ENCODE peak calls at places on chromosomes 11 and 22, in four cellular contexts. I, Q, Z and J are unnamed samples.

GRCh38 chr11:19821412-19821875 is 108.8 kb downstream of the NAV2 start:
- DNase-seq in Z (no peak), I (no peak), Q (no peak), J (no peak)

GRCh38 chr11:85170184-85170583 is 457.0 kb downstream of the DLG2 start:
- DNase-seq in Q (no peak), Z (no peak), I (peak), J (no peak)

GRCh38 chr11:38646382-38646781 is 2048.3 kb upstream of the RAG2 start:
- DNase-seq in Q (no peak), I (no peak), Z (no peak), J (no peak)

GRCh38 chr11:48002565-48002964 is 22.2 kb downstream of the PTPRJ start:
- DNase-seq in I (no peak), Q (no peak), Z (no peak), J (no peak)

GRCh38 chr11:102194257-102194656 is 84.0 kb downstream of the YAP1 start:
- DNase-seq in Q (no peak), Z (no peak), I (no peak), J (no peak)

GRCh38 chr11:113090716-113091577 is 129.7 kb downstream of the NCAM1 start:
- DNase-seq in Q (no peak), Z (no peak), I (no peak), J (no peak)

GRCh38 chr11:17543041-17543440 is 1.2 kb downstream of the USH1C start:
- DNase-seq in I (no peak), Q (no peak), Z (no peak), J (no peak)

GRCh38 chr22:37999640-38000272 is 15.4 kb upstream of the SOX10 start:
- DNase-seq in Q (peak), I (peak), Z (no peak), J (no peak)

GRCh38 chr11:11979487-11980117 is 28.8 kb downstream of the DKK3 start:
- DNase-seq in Z (no peak), I (no peak), Q (peak), J (no peak)

GRCh38 chr22:49021097-49021925 is 806.4 kb downstream of the BRD1 start:
- DNase-seq in Z (no peak), I (no peak), Q (no peak), J (no peak)

GRCh38 chr11:3735827-3736226 is 61.5 kb downstream of the NUP98 start:
- DNase-seq in Z (no peak), Q (peak), I (no peak), J (no peak)

GRCh38 chr11:6682591-6682935 is 577 bp downstream of the MRPL17 start:
- DNase-seq in Z (no peak), I (no peak), Q (no peak), J (no peak)